ENCODE peak calls at places on chromosomes 16 and 17, in eight cellular contexts. D is C1 segment of cervical spinal cord; G is activated CD4-positive, alpha-beta T cell treated with anti-CD3 and anti-CD28 coated beads for 36 hours; Q is H54; L is hepatic stellate cell; W is cardiac fibroblast; E is tibial artery; A is stimulated activated CD4-positive, alpha-beta T cell treated with anti-CD3 and anti-CD28 coated beads, Interleukin-12 subunit alpha, Interleukin-12 subunit beta, amount 100 ng/mL, for 4 hours. H is an unnamed sample.
A peak's percentile ranks its signal among the peaks of the same experiment; 100 is the strongest.

GRCh38 chr16:25219070-25219737 is 2.5 kb downstream of the AQP8 start:
- DNase-seq in D (no peak), G (no peak), Q (no peak), L (no peak), W (no peak), E (no peak), A (no peak), H (no peak)

GRCh38 chr17:57071991-57072944 is 12.8 kb upstream of the AKAP1 start:
- DNase-seq in D (no peak), G (no peak), Q (no peak), L (no peak), W (no peak), E (no peak), A (no peak), H (no peak)

GRCh38 chr17:1643999-1644492 is 1.5 kb downstream of the SCARF1 start:
- DNase-seq in D (no peak), G (no peak), Q (no peak), L (no peak), W (no peak), E (no peak), A (no peak), H (peak; percentile 48)

GRCh38 chr16:3094289-3095027 is 4.6 kb downstream of the ZSCAN10 start:
- DNase-seq in D (no peak), G (peak; percentile 77), Q (peak; percentile 77), L (peak; percentile 64), W (peak; percentile 62), E (no peak), A (no peak), H (peak; percentile 75)

GRCh38 chr16:7689234-7689633 is 356.6 kb downstream of the RBFOX1 start:
- DNase-seq in D (no peak), G (no peak), Q (no peak), L (no peak), W (no peak), E (no peak), A (no peak), H (no peak)

GRCh38 chr17:70624208-70624607 is 454.9 kb downstream of the KCNJ2 start:
- DNase-seq in D (no peak), G (no peak), Q (no peak), L (no peak), W (no peak), E (no peak), A (no peak), H (no peak)

GRCh38 chr17:17030515-17031211 is 11.6 kb upstream of the MPRIP start:
- DNase-seq in D (peak; percentile 32), G (no peak), Q (no peak), L (no peak), W (no peak), E (no peak), A (no peak), H (peak; percentile 22)

GRCh38 chr16:84599528-84600202 is 18.2 kb downstream of the COTL1 start:
- DNase-seq in D (peak; percentile 78), G (peak; percentile 90), Q (peak; percentile 75), L (peak; percentile 76), W (peak; percentile 91), E (peak; percentile 76), A (peak; percentile 63), H (peak; percentile 85)

GRCh38 chr17:73598131-73598680 is 46.0 kb downstream of the SDK2 start:
- DNase-seq in D (no peak), G (no peak), Q (no peak), L (no peak), W (no peak), E (no peak), A (no peak), H (no peak)

GRCh38 chr16:912684-913613 is 57.8 kb downstream of the LMF1 start:
- DNase-seq in D (peak; percentile 75), G (no peak), Q (no peak), L (no peak), W (no peak), E (no peak), A (no peak), H (no peak)

GRCh38 chr17:61387511-61388305 is 11.9 kb upstream of the TBX2 start:
- DNase-seq in D (no peak), G (no peak), Q (no peak), L (no peak), W (no peak), E (no peak), A (no peak), H (no peak)

GRCh38 chr16:47460301-47460754 is 535 bp downstream of the ITFG1 start:
- DNase-seq in D (no peak), G (no peak), Q (no peak), L (peak; percentile 5), W (peak; percentile 7), E (no peak), A (no peak), H (peak; percentile 6)

GRCh38 chr17:59761385-59762021 is 54.0 kb downstream of the VMP1 start:
- DNase-seq in D (no peak), G (no peak), Q (no peak), L (no peak), W (peak; percentile 85), E (no peak), A (no peak), H (no peak)

GRCh38 chr16:75621170-75621477 is 2.0 kb downstream of the ADAT1 start:
- DNase-seq in D (no peak), G (no peak), Q (no peak), L (peak; percentile 38), W (peak; percentile 41), E (no peak), A (no peak), H (peak; percentile 66)

GRCh38 chr17:78951967-78952551 is 26.9 kb upstream of the TIMP2 start:
- DNase-seq in D (no peak), G (no peak), Q (no peak), L (no peak), W (peak; percentile 64), E (no peak), A (no peak), H (no peak)

GRCh38 chr16:56700631-56701030 is 18.4 kb downstream of the MT1X start:
- DNase-seq in D (no peak), G (no peak), Q (no peak), L (no peak), W (no peak), E (no peak), A (no peak), H (no peak)

H was measured in lung microvascular endothelial cell.